ENCODE peak calls at places on chromosomes 5 and 9, in four cellular contexts. One of them, this sample, is unnamed.

GRCh38 chr9:80884180-80884579 is 805.2 kb downstream of the TLE1 start:
- DNase-seq in GM12878: no peak
- DNase-seq in HepG2: no peak
- DNase-seq in K562: no peak
- DNase-seq in this sample: no peak

GRCh38 chr5:120778491-120779293 is 314.6 kb downstream of the PRR16 start:
- DNase-seq in GM12878: no peak
- DNase-seq in HepG2: no peak
- DNase-seq in K562: no peak
- DNase-seq in this sample: no peak

GRCh38 chr9:89400398-89401116 is 82.3 kb downstream of the SECISBP2 start:
- DNase-seq in K562: no peak
- DNase-seq in GM12878: no peak
- DNase-seq in HepG2: no peak
- DNase-seq in this sample: no peak

GRCh38 chr9:2297771-2298170 is 282.6 kb downstream of the SMARCA2 start:
- DNase-seq in HepG2: no peak
- DNase-seq in K562: no peak
- DNase-seq in GM12878: no peak
- DNase-seq in this sample: no peak

GRCh38 chr5:43772601-43773031 is 169.6 kb downstream of the NNT start:
- DNase-seq in GM12878: no peak
- DNase-seq in K562: no peak
- DNase-seq in HepG2: no peak
- DNase-seq in this sample: no peak

GRCh38 chr5:73388371-73388684 is 60.2 kb downstream of the FOXD1 start:
- DNase-seq in HepG2: no peak
- DNase-seq in GM12878: no peak
- DNase-seq in K562: no peak
- DNase-seq in this sample: no peak

GRCh38 chr9:34707130-34707529 is 2.8 kb downstream of the CCL21 start:
- DNase-seq in K562: no peak
- DNase-seq in HepG2: no peak
- DNase-seq in GM12878: no peak
- DNase-seq in this sample: no peak

GRCh38 chr9:38435526-38435925 is 11.3 kb upstream of the IGFBPL1 start:
- DNase-seq in K562: no peak
- DNase-seq in HepG2: no peak
- DNase-seq in GM12878: no peak
- DNase-seq in this sample: no peak

GRCh38 chr5:36276864-36277263 is 24.8 kb downstream of the RANBP3L start:
- DNase-seq in HepG2: no peak
- DNase-seq in GM12878: no peak
- DNase-seq in K562: no peak
- DNase-seq in this sample: no peak

GRCh38 chr9:111794837-111795556 is at the start of gene SHOC1:
- DNase-seq in HepG2: no peak
- DNase-seq in K562: no peak
- DNase-seq in GM12878: no peak
- DNase-seq in this sample: no peak

GRCh38 chr5:1793966-1794895 is 5.4 kb downstream of the MRPL36 start:
- DNase-seq in K562: no peak
- DNase-seq in HepG2: peak
- DNase-seq in GM12878: no peak
- DNase-seq in this sample: no peak
- TF ChIP-seq FOXK2 in K562: no peak
- TF ChIP-seq FOXK2 in HepG2: no peak
- TF ChIP-seq FOXK2 in GM12878: no peak
- TF ChIP-seq FOXK2 in this sample: no peak

GRCh38 chr9:130766904-130767262 is 68.2 kb upstream of the ABL1 start:
- DNase-seq in K562: no peak
- DNase-seq in HepG2: no peak
- DNase-seq in GM12878: no peak
- DNase-seq in this sample: no peak

GRCh38 chr9:130769004-130769403 is 66.0 kb upstream of the ABL1 start:
- DNase-seq in GM12878: no peak
- DNase-seq in K562: no peak
- DNase-seq in HepG2: no peak
- DNase-seq in this sample: no peak

GRCh38 chr9:130770093-130770492 is 65.0 kb upstream of the ABL1 start:
- DNase-seq in GM12878: no peak
- DNase-seq in HepG2: no peak
- DNase-seq in K562: no peak
- DNase-seq in this sample: no peak

GRCh38 chr9:130766031-130766903 is 68.8 kb upstream of the ABL1 start:
- DNase-seq in HepG2: no peak
- DNase-seq in GM12878: no peak
- DNase-seq in K562: no peak
- DNase-seq in this sample: no peak

DNA sequence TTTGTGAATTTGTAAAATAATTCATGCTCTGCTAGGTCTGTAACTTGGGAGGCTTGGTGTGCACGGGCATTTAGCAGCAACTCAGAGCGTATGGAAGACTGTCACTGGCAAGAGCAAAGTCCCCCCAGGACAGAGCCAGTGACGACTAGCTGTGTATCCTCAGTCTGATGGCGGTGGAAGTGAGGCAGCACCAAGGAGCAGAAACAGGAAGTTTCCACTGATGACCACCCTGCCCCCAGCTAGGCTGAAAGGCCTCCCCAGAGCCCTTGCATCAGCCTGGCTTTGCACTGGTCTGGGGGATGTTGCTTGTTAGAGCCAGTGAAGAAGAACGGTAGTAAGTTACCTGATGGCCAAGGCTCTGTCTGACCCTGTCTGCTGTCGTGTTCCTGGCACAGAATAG is 66.8 kb upstream of the ABL1 start:
- DNase-seq in GM12878: no peak
- DNase-seq in K562: no peak
- DNase-seq in HepG2: peak
- DNase-seq in this sample: no peak
- TF ChIP-seq FOXK2 in GM12878: no peak
- TF ChIP-seq FOXK2 in K562: no peak
- TF ChIP-seq FOXK2 in HepG2: no peak
- TF ChIP-seq FOXK2 in this sample: no peak

GRCh38 chr5:173622639-173623038 is 6.2 kb upstream of the BOD1 start:
- DNase-seq in HepG2: no peak
- DNase-seq in K562: no peak
- DNase-seq in GM12878: no peak
- DNase-seq in this sample: no peak

GRCh38 chr5:173624276-173624675 is 7.8 kb upstream of the BOD1 start:
- DNase-seq in GM12878: no peak
- DNase-seq in K562: no peak
- DNase-seq in HepG2: no peak
- DNase-seq in this sample: no peak

GRCh38 chr5:173625261-173625660 is 8.8 kb upstream of the BOD1 start:
- DNase-seq in K562: no peak
- DNase-seq in HepG2: no peak
- DNase-seq in GM12878: no peak
- DNase-seq in this sample: no peak

GRCh38 chr5:173623789-173624188 is 7.3 kb upstream of the BOD1 start:
- DNase-seq in HepG2: no peak
- DNase-seq in GM12878: no peak
- DNase-seq in K562: no peak
- DNase-seq in this sample: no peak

DNA sequence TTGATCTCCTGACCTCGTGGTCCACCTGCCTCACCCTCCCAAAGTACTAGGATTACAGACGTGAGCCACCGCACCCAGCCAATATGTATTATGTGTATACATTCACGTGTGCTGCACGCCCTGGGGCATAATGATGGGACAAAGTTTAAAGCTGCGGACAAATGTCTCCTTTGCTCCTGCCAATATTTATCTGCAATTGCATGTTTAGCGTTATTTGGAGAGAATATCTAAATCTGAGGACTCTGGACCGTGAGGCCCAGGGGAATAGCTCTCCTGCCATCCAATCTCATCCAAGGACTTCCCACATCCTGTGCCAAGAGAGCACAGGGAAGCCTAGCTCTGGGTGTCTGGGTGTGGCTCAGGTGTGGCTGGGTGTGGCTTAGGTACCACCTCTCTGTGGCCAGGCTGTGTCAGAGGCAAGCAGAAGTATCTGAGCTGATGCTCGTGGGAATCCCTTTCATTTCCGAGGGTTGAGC is 6.9 kb upstream of the BOD1 start:
- DNase-seq in K562: no peak
- DNase-seq in GM12878: no peak
- DNase-seq in HepG2: peak
- DNase-seq in this sample: no peak
- TF ChIP-seq FOXK2 in K562: no peak
- TF ChIP-seq FOXK2 in GM12878: no peak
- TF ChIP-seq FOXK2 in HepG2: no peak
- TF ChIP-seq FOXK2 in this sample: no peak

GRCh38 chr9:116329470-116329869 is 175.9 kb downstream of the PAPPA start:
- DNase-seq in K562: no peak
- DNase-seq in GM12878: no peak
- DNase-seq in HepG2: no peak
- DNase-seq in this sample: no peak

GRCh38 chr9:116331241-116331640 is 177.7 kb downstream of the PAPPA start:
- DNase-seq in GM12878: no peak
- DNase-seq in HepG2: no peak
- DNase-seq in K562: no peak
- DNase-seq in this sample: no peak

GRCh38 chr9:116323571-116323970 is 170.0 kb downstream of the PAPPA start:
- DNase-seq in K562: no peak
- DNase-seq in HepG2: no peak
- DNase-seq in GM12878: no peak
- DNase-seq in this sample: no peak

GRCh38 chr9:116332090-116332489 is 178.5 kb downstream of the PAPPA start:
- DNase-seq in GM12878: no peak
- DNase-seq in HepG2: no peak
- DNase-seq in K562: no peak
- DNase-seq in this sample: no peak

GRCh38 chr9:116327702-116328440 is 174.3 kb downstream of the PAPPA start:
- DNase-seq in HepG2: no peak
- DNase-seq in K562: no peak
- DNase-seq in GM12878: no peak
- DNase-seq in this sample: no peak
- TF ChIP-seq FOXK2 in HepG2: no peak
- TF ChIP-seq FOXK2 in K562: no peak
- TF ChIP-seq FOXK2 in GM12878: no peak
- TF ChIP-seq FOXK2 in this sample: no peak

GRCh38 chr5:133527311-133527710 is 85.0 kb downstream of the FSTL4 start:
- DNase-seq in GM12878: no peak
- DNase-seq in HepG2: no peak
- DNase-seq in K562: no peak
- DNase-seq in this sample: no peak
- TF ChIP-seq FOXK2 in GM12878: no peak
- TF ChIP-seq FOXK2 in HepG2: no peak
- TF ChIP-seq FOXK2 in K562: no peak
- TF ChIP-seq FOXK2 in this sample: no peak

GRCh38 chr5:159450417-159450816 is 120.1 kb upstream of the IL12B start:
- DNase-seq in HepG2: no peak
- DNase-seq in K562: no peak
- DNase-seq in GM12878: no peak
- DNase-seq in this sample: no peak
- TF ChIP-seq FOXK2 in HepG2: no peak
- TF ChIP-seq FOXK2 in K562: no peak
- TF ChIP-seq FOXK2 in GM12878: no peak
- TF ChIP-seq FOXK2 in this sample: no peak

This sample was measured in HEK293T.